ENCODE peak calls at places on chromosomes 2 and 18, in four cellular contexts. P, I, X and A are unnamed samples.

GRCh38 chr2:201084863-201085262 is 13.1 kb downstream of the NDUFB3 start:
- DNase-seq in P (no peak), X (no peak), I (no peak), A (no peak)

GRCh38 chr2:213227458-213227857 is 56.8 kb upstream of the SPAG16 start:
- DNase-seq in X (no peak), P (no peak), I (no peak), A (peak)

GRCh38 chr18:52288403-52289004 is 51.5 kb upstream of the DCC start:
- DNase-seq in X (peak), P (peak), I (peak), A (peak)

GRCh38 chr2:190598621-190599020 is 50.3 kb upstream of the NAB1 start:
- DNase-seq in P (no peak), I (no peak), X (no peak), A (no peak)

GRCh38 chr2:163191372-163191771 is 352.8 kb upstream of the KCNH7 start:
- DNase-seq in P (peak), I (no peak), X (peak), A (peak)

GRCh38 chr2:42886921-42887320 is 94.5 kb upstream of the HAAO start:
- DNase-seq in X (no peak), I (no peak), P (no peak), A (no peak)

GRCh38 chr2:126792186-126792585 is 106.5 kb upstream of the TEX51 start:
- DNase-seq in P (no peak), X (no peak), I (no peak), A (no peak)

GRCh38 chr2:176001281-176001902 is 675 bp downstream of the LNPK start:
- DNase-seq in X (peak), P (peak), I (peak), A (peak)

GRCh38 chr2:216560695-216561370 is 62.2 kb downstream of the RPL37A start:
- DNase-seq in X (no peak), P (no peak), I (no peak), A (no peak)

GRCh38 chr2:154700142-154700541 is 1.6 kb downstream of the KCNJ3 start:
- DNase-seq in X (peak), P (no peak), I (no peak), A (no peak)

GRCh38 chr2:235270951-235271350 is 222.9 kb upstream of the AGAP1 start:
- DNase-seq in P (no peak), I (no peak), X (no peak), A (no peak)

GRCh38 chr2:12465631-12466135 is 251.1 kb upstream of the TRIB2 start:
- DNase-seq in X (no peak), P (no peak), I (no peak), A (no peak)

GRCh38 chr2:207202645-207203044 is 36.9 kb upstream of the KLF7 start:
- DNase-seq in X (peak), P (peak), I (no peak), A (no peak)

GRCh38 chr2:205482399-205483065 is 199.8 kb upstream of the NRP2 start:
- DNase-seq in X (peak), P (no peak), I (no peak), A (no peak)

GRCh38 chr18:13615432-13615861 is 110.9 kb downstream of the FAM210A start:
- DNase-seq in X (no peak), I (no peak), P (no peak), A (peak)

GRCh38 chr2:42117923-42118758 is 51.0 kb upstream of the EML4 start:
- DNase-seq in P (peak), X (no peak), I (no peak), A (peak)

GRCh38 chr18:57435851-57436192 is 648 bp downstream of the ONECUT2 start:
- DNase-seq in P (no peak), X (no peak), I (no peak), A (no peak)

GRCh38 chr2:130977461-130978050 is 115.7 kb downstream of the FAM168B start:
- DNase-seq in P (no peak), I (no peak), X (no peak), A (no peak)

GRCh38 chr2:99940963-99941362 is 201.4 kb downstream of the AFF3 start:
- DNase-seq in X (no peak), I (no peak), P (no peak), A (no peak)

GRCh38 chr2:176910828-176911227 is 301.8 kb upstream of the HNRNPA3 start:
- DNase-seq in P (no peak), I (no peak), X (no peak), A (no peak)

GRCh38 chr2:108968619-108969018 is 20.4 kb downstream of the EDAR start:
- DNase-seq in X (no peak), I (no peak), P (peak), A (no peak)

GRCh38 chr18:74722237-74722636 is 124.6 kb downstream of the ZNF407 start:
- DNase-seq in P (peak), I (no peak), X (no peak), A (no peak)

GRCh38 chr2:142307086-142307485 is 176.3 kb upstream of the LRP1B start:
- DNase-seq in X (no peak), I (no peak), P (peak), A (no peak)

GRCh38 chr2:207181526-207182274 is 16.0 kb upstream of the KLF7 start:
- DNase-seq in X (no peak), P (peak), I (no peak), A (no peak)

GRCh38 chr18:57208056-57208455 is 61.2 kb downstream of the BOD1L2 start:
- DNase-seq in I (no peak), X (no peak), P (no peak), A (no peak)

GRCh38 chr2:134359367-134360081 is 105.7 kb downstream of the MGAT5 start:
- DNase-seq in I (no peak), X (no peak), P (peak), A (no peak)

GRCh38 chr2:200662727-200663126 is 76.9 kb downstream of the AOX1 start:
- DNase-seq in X (no peak), P (peak), I (no peak), A (no peak)

GRCh38 chr2:38074775-38075435 is 1.0 kb downstream of the CYP1B1 start:
- DNase-seq in P (peak), I (no peak), X (peak), A (no peak)

GRCh38 chr18:77103991-77104521 is 28.5 kb downstream of the MBP start:
- DNase-seq in I (no peak), X (no peak), P (no peak), A (no peak)

GRCh38 chr2:20781656-20782265 is 41.1 kb downstream of the LDAH start:
- DNase-seq in I (peak), X (peak), P (peak), A (peak)

GRCh38 chr2:71379086-71379485 is 47.5 kb downstream of the ZNF638 start:
- DNase-seq in I (peak), P (peak), X (no peak), A (no peak)
- H2AFZ ChIP-seq in I (no peak), P (no peak), X (no peak), A (no peak)

GRCh38 chr18:59055345-59056032 is 84.2 kb upstream of the SEC11C start:
- DNase-seq in I (no peak), P (no peak), X (peak), A (no peak)
- TF ChIP-seq CTCF in I (no peak), P (peak), X (peak), A (peak)

GRCh38 chr2:132267372-132267771 is 105.6 kb upstream of the ANKRD30BL start:
- DNase-seq in P (no peak), I (no peak), X (peak), A (peak)
- H3K4me3 ChIP-seq in P (peak), I (no peak), X (peak), A (peak)

GRCh38 chr18:42514522-42514921 is 559.5 kb downstream of the PIK3C3 start:
- DNase-seq in X (no peak), P (no peak), I (no peak), A (no peak)
- H2AFZ ChIP-seq in X (no peak), P (no peak), I (no peak), A (no peak)

DNA sequence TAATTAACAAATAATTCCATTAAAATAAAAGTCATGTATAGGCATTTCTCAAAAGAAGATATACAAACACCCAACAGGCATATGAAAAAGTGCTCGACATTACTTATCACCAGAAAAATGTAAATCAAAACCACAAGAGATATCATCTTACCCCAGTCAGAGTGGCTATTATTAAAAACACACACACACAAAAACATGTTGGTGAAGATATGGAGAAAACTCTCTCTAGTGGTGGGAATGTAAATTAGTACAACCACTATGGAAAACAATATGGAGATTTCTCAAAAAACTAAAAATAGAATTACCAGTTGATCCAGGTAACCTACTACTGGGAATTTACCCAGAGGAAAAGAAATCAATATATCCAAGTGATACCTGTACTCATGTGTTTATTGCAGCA is 966.3 kb upstream of the POU3F3 start:
- DNase-seq in X (no peak), P (no peak), I (no peak), A (no peak)
- TF ChIP-seq CTCF in X (no peak), P (no peak), I (no peak), A (no peak)

DNA sequence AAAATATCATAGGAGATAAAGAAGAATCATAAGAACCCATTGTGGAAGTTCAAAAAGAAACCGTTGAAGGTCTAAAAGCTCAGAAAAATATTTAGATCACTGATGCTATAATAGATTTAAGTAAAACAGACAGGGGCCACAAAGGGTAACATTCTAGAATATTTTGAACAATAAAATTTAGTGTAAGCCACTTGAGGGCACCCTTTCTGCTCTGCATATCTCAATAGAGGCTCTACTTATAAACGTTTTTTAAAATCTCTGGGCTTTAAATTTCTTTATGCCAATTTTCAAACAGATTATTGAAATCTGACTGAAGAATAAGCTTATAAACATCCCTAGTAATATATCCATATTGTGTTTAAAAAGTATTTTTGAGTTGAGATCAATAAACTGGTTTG is 57.6 kb upstream of the IL1RL1 start:
- DNase-seq in X (no peak), I (no peak), P (peak), A (no peak)
- H3K4me3 ChIP-seq in X (no peak), I (no peak), P (no peak), A (no peak)

DNA sequence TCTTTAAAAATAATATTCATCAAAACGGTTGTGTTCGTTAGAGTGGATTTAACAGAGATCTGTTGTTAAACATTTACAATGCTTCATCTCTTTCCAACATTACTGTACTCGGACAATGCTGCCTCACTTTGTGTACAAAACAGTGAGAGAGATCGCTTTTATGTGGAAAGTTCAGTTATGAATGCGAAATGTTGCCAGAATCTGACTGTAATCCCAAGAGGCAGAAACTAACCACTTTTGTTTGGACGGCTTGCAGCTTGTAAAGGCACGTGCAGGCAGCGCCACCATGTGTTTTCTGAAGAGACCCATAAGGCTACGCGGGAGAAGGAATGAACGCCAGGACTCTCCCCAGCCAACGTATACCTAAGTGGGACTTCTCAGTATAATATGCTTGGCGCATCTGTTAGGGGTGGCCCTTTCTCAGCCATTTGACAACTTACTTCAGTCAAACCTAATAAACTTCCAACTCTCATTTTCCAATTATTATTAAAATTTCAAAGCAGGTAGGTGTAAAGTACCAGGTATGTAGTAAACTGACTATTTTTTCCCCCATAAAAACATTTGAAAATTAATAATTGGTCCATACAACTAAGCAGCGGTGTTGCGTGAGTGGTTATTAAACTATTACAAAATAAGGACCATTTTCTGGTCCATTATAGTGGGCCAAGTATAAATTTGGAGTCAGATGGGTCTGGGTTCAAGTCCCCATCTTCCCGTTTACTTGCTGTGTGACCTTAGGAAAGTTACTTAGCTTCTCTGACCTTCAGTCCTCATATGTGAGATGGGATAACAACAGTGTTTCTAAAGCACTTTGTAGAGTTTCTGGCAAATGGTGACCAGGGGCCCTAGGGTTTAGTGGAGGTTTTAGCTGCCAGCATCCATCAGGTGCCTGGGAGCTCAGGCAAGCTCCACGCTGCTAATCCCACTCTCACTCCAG is 5.6 kb upstream of the NAPG start:
- DNase-seq in P (peak), X (peak), I (peak), A (peak)
- H2AFZ ChIP-seq in P (peak), X (peak), I (peak), A (peak)